ENCODE peak calls at places on chromosomes 11 and 22, in five cellular contexts. Q is K562, L is GM23248, R is astrocyte, O is fibroblast of lung. B is an unnamed sample.

GRCh38 chr11:78176605-78177141 is 11.8 kb downstream of the KCTD21 start:
- DNase-seq in Q (no peak), L (no peak), R (no peak), O (no peak), B (no peak)

GRCh38 chr11:10722307-10722706 is 28.7 kb upstream of the CTR9 start:
- DNase-seq in Q (no peak), L (no peak), R (no peak), O (no peak), B (no peak)

GRCh38 chr22:29332886-29333496 is 17.5 kb upstream of the RASL10A start:
- DNase-seq in Q (no peak), L (no peak), R (no peak), O (no peak), B (no peak)

GRCh38 chr22:32308191-32308590 is 49.5 kb upstream of the RFPL3 start:
- DNase-seq in Q (no peak), L (no peak), R (no peak), O (no peak), B (no peak)

GRCh38 chr11:12577746-12578644 is 96.2 kb upstream of the TEAD1 start:
- DNase-seq in Q (peak), L (no peak), R (peak), O (no peak), B (peak)

GRCh38 chr11:43067681-43068080 is 244.1 kb upstream of the API5 start:
- DNase-seq in Q (no peak), L (no peak), R (no peak), O (no peak), B (peak)

GRCh38 chr22:44755956-44756361 is 3.6 kb downstream of the ARHGAP8 start:
- DNase-seq in Q (no peak), L (no peak), R (no peak), O (no peak), B (peak)

GRCh38 chr22:25942989-25943411 is 201.0 kb downstream of the MYO18B start:
- DNase-seq in Q (no peak), L (peak), R (no peak), O (no peak), B (peak)

GRCh38 chr22:44497218-44497903 is 672 bp downstream of the RTL6 start:
- DNase-seq in Q (no peak), L (peak), R (no peak), O (peak), B (peak)

GRCh38 chr22:31680764-31681624 is 19.0 kb upstream of the PISD start:
- DNase-seq in Q (no peak), L (peak), R (peak), O (peak), B (no peak)

GRCh38 chr11:77821349-77821851 is 456 bp downstream of the AAMDC start:
- DNase-seq in Q (peak), L (peak), R (peak), O (peak), B (no peak)

GRCh38 chr11:16924826-16925494 is 89.3 kb downstream of the PLEKHA7 start:
- DNase-seq in Q (no peak), L (peak), R (peak), O (peak), B (peak)

GRCh38 chr11:15580056-15580774 is 465.5 kb downstream of the INSC start:
- DNase-seq in Q (peak), L (no peak), R (no peak), O (no peak), B (no peak)

GRCh38 chr11:64893194-64894069 is 15.0 kb upstream of the EHD1 start:
- DNase-seq in Q (no peak), L (no peak), R (no peak), O (no peak), B (no peak)

GRCh38 chr11:69216609-69217008 is 60.9 kb downstream of the SMIM38 start:
- DNase-seq in Q (no peak), L (peak), R (no peak), O (peak), B (no peak)

GRCh38 chr11:69156218-69156639 is 494 bp downstream of the SMIM38 start:
- DNase-seq in Q (no peak), L (no peak), R (no peak), O (peak), B (no peak)

GRCh38 chr11:125071831-125072209 is 8.7 kb downstream of the SLC37A2 start:
- DNase-seq in Q (no peak), L (no peak), R (no peak), O (no peak), B (no peak)

GRCh38 chr11:15935370-15935769 is 421.0 kb downstream of the SOX6 start:
- DNase-seq in Q (no peak), L (no peak), R (no peak), O (no peak), B (no peak)

DNA sequence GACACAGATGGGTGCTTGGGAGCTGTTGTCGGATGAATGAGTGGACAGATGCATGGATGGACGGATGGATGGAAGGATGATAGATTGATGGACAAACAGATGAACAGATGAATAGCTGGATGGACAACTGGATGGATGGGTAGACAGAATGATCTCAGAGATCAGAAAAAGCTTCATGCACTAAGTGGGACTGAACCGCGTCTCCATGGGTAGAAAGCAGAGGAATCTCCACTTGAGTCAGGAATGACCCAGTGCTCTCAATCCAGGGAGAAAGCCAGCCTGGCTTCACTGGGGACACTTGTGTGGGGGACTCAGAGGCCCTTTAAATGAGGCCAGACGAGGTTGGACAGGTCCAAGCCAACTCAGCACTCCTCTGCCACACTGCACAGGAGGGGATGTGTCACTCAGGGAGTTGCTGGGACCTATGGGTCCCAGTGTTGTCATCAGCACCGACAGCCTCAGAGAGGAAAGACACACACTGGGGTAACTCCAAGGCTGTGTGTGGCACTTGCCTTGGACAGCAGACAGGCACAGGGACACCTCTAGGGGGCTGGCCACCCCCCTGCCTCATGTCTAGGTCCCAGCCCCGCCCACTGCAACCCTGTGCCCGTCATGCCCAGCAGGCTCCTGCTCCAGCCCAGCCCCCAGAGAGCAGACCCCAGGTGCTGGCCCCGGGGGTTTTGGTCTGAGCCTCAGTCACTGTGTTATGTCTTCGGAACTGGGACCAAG is 5.6 kb downstream of the IGLL5 start:
- DNase-seq in Q (peak), L (no peak), R (no peak), O (no peak), B (no peak)
- H3K4me2 ChIP-seq in Q (no peak), L (no peak), R (no peak), O (no peak), B (no peak)

GRCh38 chr11:67376022-67376386 is 2.6 kb upstream of the CLCF1 start:
- DNase-seq in Q (no peak), L (no peak), R (no peak), O (no peak), B (no peak)

GRCh38 chr11:67374571-67375276 is 1.3 kb upstream of the CLCF1 start:
- DNase-seq in Q (no peak), L (peak), R (no peak), O (no peak), B (no peak)

GRCh38 chr11:67376873-67377808 is 3.7 kb upstream of the CLCF1 start:
- DNase-seq in Q (no peak), L (no peak), R (no peak), O (no peak), B (no peak)

GRCh38 chr11:67375320-67376021 is 2.1 kb upstream of the CLCF1 start:
- DNase-seq in Q (no peak), L (no peak), R (no peak), O (no peak), B (no peak)

DNA sequence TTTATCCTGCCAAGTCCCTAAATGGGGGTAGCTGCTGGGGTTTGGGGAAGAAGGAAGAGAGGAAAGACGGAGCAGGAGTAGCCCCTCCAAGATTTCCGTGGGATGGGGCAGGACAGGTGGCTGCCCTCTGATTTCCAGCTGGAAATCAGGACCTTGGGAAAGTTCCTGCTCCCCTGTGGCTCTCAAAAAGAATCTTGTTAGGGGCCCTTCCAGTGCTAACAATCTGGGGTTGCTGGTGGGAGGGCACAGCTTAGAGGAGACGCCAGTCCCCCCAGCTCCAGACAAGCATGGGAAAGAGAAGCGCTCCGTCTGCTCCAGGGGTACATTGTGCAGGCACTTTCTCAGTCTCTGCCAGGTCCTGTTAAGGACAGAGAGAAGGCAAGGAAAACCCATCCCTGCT is 3.0 kb upstream of the CLCF1 start:
- DNase-seq in Q (no peak), L (no peak), R (no peak), O (no peak), B (no peak)
- H3K4me3 ChIP-seq in Q (no peak), L (no peak), R (no peak), O (no peak), B (no peak)

DNA sequence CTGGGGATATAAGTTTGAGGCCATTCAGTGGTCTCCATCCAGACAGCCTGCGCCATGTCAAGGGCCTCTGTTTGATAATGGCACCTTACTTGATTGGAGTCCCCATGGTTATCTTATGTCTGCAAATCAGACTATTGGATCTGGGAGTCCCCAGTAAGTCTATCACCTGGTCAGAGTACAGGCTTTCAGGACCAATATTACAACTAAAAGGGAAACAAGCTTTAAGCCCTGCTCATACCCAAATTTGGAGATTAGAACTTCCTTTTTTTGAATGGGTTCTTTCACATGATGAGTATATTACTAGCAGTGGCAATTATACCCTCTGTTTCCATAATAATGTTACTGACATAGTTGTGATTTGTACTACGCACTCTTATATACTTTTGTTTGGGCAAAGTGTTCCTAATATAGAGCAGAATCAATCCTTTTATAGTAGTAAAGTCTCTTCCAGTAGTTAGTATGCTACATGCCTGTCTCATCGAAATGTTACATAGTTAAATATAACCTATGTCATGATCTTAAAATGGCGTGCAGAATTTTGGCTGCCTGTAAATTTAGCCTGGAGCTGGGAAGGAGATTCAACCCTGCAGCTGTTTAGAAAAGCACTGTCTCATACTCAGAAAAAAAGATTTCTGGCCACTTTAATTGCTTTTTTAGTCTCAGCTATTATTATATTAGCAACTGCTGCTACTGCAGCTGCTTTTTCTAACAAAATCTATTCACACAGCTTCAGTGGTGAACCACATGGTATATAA is 4.9 kb downstream of the MS4A15 start:
- DNase-seq in Q (no peak), L (no peak), R (no peak), O (no peak), B (no peak)
- H3K4me2 ChIP-seq in Q (no peak), L (no peak), R (no peak), O (no peak), B (no peak)

DNA sequence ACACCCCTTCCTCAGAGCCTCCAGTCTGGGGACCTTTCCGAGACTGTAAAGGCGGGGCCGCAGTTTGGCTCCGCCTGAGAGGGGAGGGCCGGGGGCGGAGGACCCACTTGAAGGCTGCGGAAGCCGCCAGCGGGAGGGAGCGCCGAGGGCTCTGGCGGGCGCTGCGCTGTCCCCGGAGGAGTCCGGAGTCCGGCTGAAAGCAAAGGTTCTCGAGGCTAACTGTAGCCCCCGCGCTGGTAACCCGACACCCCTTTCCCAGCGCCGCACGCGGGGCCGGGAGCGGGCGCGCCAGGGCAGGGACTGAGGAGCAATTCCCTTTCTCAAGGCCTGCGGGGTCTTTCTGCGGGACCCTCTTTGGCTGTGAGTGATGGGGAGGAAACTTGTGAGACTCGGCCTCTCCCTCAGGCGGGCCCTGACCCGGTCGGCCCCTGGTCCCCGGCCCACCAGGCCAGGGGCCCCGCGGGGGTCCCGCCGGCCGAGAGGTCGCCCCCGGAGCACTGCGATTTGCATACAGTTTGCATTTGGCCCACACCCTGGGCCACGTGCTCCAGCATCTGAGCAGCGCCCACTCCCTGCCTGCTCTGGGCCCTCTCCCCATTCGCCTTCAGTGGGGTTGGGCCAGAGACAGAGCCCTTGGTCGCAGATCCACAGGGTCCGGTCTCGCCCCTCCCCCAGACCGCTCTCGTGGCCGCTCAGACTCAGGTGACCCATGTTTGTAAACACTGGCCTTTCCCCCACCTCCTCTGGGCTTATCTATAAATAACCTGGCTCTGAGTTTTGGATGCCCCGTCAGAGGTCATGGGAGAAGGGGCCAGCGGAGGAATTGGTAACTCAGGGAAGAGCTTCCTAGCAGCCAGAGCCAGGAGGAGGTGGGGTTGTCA is 519 bp upstream of the ART5 start:
- DNase-seq in Q (peak), L (peak), R (peak), O (peak), B (peak)
- H3K4me3 ChIP-seq in Q (peak), L (peak), R (peak), O (peak), B (peak)

GRCh38 chr22:22894740-22895731 is 7.4 kb downstream of the IGLL5 start:
- DNase-seq in Q (peak), L (no peak), R (no peak), O (no peak), B (no peak)

GRCh38 chr22:22891139-22891621 is 3.6 kb downstream of the IGLL5 start:
- DNase-seq in Q (no peak), L (no peak), R (no peak), O (no peak), B (no peak)

GRCh38 chr22:22893891-22894739 is 6.5 kb downstream of the IGLL5 start:
- DNase-seq in Q (peak), L (no peak), R (no peak), O (no peak), B (no peak)

GRCh38 chr22:22890085-22890484 is 2.5 kb downstream of the IGLL5 start:
- DNase-seq in Q (peak), L (no peak), R (no peak), O (no peak), B (no peak)

DNA sequence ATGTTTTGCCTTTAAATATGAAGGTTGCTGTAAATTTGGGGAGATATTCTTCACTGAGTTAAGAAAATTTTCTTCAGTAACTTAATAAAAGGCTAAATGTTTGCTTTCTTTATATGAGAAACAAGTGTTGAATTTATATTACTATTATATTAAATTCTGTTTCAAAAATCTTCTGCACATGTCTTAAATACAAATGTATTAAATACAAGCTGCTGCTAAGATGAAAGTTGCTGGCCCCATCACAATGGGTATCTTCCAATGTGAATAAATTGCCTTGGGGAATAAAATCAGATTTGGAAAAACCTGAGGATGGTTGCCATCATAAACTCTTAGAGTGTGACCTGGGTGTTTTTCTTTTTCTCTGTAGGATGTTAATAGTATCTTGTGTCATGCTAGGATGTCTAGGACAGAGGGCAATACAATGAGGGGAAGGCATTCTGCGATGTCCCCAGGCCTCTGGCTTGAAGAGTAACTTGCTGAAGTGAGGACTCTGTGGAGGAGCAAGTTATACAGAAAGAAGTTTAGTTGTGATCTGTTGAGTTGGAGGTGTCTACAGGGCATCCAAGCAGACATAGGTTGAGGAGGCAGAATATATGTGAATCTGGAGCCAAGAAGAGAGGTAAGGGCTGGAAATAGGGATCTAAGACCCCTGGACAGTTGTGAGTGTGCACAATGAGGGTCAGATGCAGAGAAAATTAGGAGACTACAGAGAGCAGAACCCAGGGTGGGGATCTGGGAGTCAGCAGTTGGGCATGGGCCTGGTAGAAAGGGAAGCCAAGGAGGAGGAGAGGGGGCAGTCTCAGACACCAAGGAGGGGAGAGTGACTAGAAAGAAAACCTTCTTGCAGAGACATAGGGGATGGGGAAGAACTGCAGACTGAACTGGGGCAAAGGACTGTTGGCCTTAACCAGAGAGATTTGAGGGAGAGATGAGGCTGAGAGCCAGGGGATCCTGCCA is 4.8 kb downstream of the IGLL5 start:
- DNase-seq in Q (peak), L (no peak), R (no peak), O (no peak), B (no peak)
- H3K4me2 ChIP-seq in Q (no peak), L (no peak), R (no peak), O (no peak), B (no peak)

DNA sequence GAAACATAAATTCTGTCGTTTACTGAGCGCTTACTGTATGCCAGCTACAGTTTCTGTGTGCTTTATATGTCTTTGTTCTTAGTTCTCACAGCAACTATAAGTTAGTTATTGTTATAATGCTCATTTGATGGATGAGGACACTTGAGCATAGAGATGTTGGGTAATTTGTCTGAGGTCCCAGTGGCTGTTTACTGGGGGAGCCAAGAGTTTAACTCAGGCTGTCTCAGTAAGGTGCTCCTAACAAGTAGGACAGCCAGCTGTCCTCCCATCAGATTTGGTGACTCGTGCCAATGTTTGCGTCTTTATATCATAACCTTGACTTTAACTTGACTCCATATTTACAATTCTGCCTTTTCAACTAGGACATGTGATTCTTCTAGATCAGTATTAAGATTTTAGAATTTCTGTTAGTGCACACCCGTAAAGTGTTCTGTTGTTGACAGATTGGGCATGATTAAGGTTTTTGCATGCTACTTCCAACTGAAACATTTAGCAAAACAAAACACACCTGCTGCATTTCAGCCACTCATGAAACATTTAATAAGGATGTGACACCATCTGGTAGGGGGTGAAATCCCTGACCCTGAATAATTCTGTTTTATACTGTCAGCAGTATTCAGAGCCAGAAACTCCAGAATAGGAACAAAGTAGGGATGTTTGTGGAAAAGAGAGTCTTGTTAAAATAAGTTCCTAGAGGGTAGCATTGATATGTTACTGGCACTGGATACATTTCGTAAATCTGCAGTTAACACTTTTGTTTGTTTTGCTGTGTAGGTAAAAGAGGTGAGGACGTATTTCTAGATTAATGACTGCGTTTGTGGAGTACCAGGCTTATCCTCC is 1.9 kb downstream of the REXO2 start:
- DNase-seq in Q (no peak), L (peak), R (no peak), O (peak), B (no peak)
- H3K4me3 ChIP-seq in Q (peak), L (peak), R (peak), O (peak), B (no peak)